ENCODE peak calls at places on chromosome 15, in four cellular contexts. R, V, X and I are unnamed samples.

GRCh38 chr15:64152507-64153387 is 1.2 kb downstream of the SNX22 start:
- DNase-seq in R (no peak), V (no peak), X (no peak), I (peak; percentile 64)

GRCh38 chr15:100129677-100130076 is 212.1 kb downstream of the ADAMTS17 start:
- DNase-seq in R (no peak), V (no peak), X (no peak), I (no peak)

GRCh38 chr15:101675796-101676582 is 23.8 kb upstream of the TM2D3 start:
- DNase-seq in R (no peak), V (no peak), X (peak; percentile 89), I (no peak)

GRCh38 chr15:66498501-66499386 is 1.2 kb upstream of the SNAPC5 start:
- DNase-seq in R (no peak), V (no peak), X (peak; percentile 51), I (peak; percentile 57)

GRCh38 chr15:68234060-68234459 is 4.5 kb upstream of the CLN6 start:
- DNase-seq in R (no peak), V (no peak), X (peak; percentile 33), I (no peak)

GRCh38 chr15:75198560-75199346 is 2.9 kb upstream of the C15orf39 start:
- DNase-seq in R (no peak), V (no peak), X (peak; percentile 49), I (peak; percentile 86)

GRCh38 chr15:30929064-30929669 is 25.5 kb downstream of the FAN1 start:
- DNase-seq in R (no peak), V (no peak), X (no peak), I (peak; percentile 18)

GRCh38 chr15:79570004-79570403 is 137.9 kb downstream of the MINAR1 start:
- DNase-seq in R (no peak), V (no peak), X (no peak), I (no peak)

GRCh38 chr15:48855501-48856440 is 22.2 kb upstream of the EID1 start:
- DNase-seq in R (no peak), V (peak; percentile 24), X (peak; percentile 62), I (peak; percentile 24)

GRCh38 chr15:33029247-33029646 is 165.3 kb downstream of the FMN1 start:
- DNase-seq in R (no peak), V (no peak), X (peak; percentile 15), I (no peak)

GRCh38 chr15:60592386-60593339 is 113.7 kb upstream of the ICE2 start:
- DNase-seq in R (peak; percentile 94), V (peak; percentile 80), X (peak; percentile 68), I (peak; percentile 70)
- TF ChIP-seq POLR2A in R (peak; percentile 23), V (peak; percentile 80), X (peak; percentile 82), I (no peak)

GRCh38 chr15:92848852-92849598 is 51.1 kb upstream of the CHD2 start:
- DNase-seq in R (no peak), V (no peak), X (peak; percentile 94), I (peak; percentile 80)

GRCh38 chr15:92845109-92845508 is 55.0 kb upstream of the CHD2 start:
- DNase-seq in R (no peak), V (no peak), X (peak; percentile 58), I (peak; percentile 48)

GRCh38 chr15:92846716-92847115 is 53.4 kb upstream of the CHD2 start:
- DNase-seq in R (no peak), V (no peak), X (peak; percentile 75), I (no peak)

GRCh38 chr15:92847841-92848240 is 52.3 kb upstream of the CHD2 start:
- DNase-seq in R (no peak), V (no peak), X (no peak), I (no peak)

DNA sequence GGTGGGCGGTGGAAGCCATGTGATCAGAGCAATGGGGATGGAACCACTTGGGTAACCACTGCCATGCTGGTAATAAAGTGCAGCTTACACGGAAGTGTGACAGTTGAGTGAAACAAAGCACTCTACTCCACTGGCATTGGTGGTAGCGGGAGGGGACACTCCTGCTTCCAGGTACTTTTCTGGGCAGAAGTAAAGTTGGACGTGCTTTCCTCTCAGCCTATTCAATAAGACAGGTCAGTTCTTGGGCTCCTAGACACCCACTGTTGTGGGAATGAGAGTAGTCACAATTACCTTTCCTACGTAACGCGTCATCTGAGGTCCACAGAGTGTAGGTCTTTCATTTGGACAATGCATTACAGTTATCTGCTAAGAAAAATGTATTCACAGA is 51.7 kb upstream of the CHD2 start:
- DNase-seq in R (no peak), V (no peak), X (no peak), I (no peak)
- TF ChIP-seq POLR2A in R (no peak), V (no peak), X (no peak), I (no peak)

GRCh38 chr15:45521596-45522167 is 873 bp downstream of the SLC30A4 start:
- DNase-seq in R (no peak), V (no peak), X (no peak), I (no peak)
- TF ChIP-seq POLR2A in R (no peak), V (no peak), X (no peak), I (no peak)

DNA sequence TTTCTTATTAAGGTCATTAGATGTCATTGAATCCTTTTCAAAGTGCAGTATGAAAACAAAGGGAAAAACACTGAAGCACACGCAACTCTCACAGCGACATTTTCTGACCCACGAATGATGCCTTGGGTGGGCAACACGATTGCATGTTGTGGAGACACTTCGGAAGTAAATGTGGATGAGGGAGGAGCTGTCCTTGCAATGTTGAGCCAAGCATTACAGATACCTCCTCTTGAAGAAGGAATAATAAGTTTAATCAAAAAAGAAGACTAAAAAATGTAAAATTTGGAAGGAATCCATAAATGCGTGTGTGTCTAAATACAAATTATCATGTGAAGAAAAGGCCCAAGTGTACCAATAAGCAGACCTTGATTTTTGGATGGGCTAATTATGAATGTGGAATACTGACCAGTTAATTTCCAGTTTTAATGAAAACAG is 16.9 kb downstream of the THBS1 start:
- DNase-seq in R (no peak), V (no peak), X (peak; percentile 83), I (no peak)
- TF ChIP-seq POLR2A in R (no peak), V (no peak), X (peak; percentile 80), I (no peak)

DNA sequence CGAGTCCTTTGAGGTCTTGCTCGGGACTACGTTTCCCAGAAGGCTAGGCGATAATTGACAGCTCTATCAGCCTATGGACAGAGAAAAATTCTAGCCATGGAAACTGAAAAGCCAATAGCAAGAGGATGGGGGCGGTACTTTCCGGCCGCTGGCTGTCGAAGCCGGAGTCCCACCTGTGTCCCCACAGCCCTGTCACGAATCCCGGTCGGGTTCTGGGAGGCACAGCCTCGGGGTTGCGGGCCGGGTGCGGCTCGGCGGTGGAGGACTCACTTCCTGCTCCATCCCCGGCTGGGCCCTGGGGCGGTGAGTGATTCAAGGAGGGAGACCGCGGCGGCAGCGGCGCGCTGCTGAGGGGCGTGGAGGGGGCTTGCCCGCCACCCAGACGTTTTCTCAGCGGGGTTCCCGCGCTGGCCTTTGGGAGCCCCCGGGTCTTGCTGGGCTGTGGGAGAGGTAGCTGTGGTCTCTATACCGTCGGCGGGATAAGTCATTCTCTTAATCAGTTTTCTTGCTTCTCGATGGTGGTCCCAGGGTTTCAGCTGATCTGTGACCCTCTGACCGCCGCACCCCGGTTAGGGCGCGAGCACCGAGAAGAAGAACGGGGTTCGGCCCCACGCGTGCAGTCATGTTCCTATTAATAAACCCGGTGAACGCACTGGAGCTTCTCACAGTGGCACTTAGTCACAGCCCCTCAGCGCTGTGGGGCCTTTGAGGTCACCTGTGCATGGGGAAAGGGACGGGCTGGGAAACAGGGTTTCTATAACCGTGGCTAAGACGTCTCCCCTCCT is at the start of gene ZNF774:
- DNase-seq in R (peak; percentile 96), V (peak; percentile 94), X (peak; percentile 94), I (peak; percentile 93)
- TF ChIP-seq POLR2A in R (no peak), V (no peak), X (peak; percentile 24), I (no peak)

GRCh38 chr15:82263350-82263749 is 732 bp downstream of the SAXO2 start:
- DNase-seq in R (no peak), V (no peak), X (no peak), I (peak; percentile 20)

GRCh38 chr15:82262422-82263026 is at the start of the genes EFL1 and SAXO2:
- DNase-seq in R (peak; percentile 95), V (peak; percentile 86), X (peak; percentile 80), I (peak; percentile 95)
- TF ChIP-seq POLR2A in R (no peak), V (no peak), X (peak; percentile 81), I (peak; percentile 66)